ENCODE peak calls at places on chromosomes 4 and X, in four cellular contexts. W, J, C and T are unnamed samples.

GRCh38 chr4:15145709-15146108 is 143.4 kb downstream of the CPEB2 start:
- DNase-seq in C (no peak), W (no peak), J (no peak), T (no peak)

GRCh38 chr4:83125738-83126141 is 11.2 kb upstream of the PLAC8 start:
- DNase-seq in W (no peak), C (no peak), J (no peak), T (no peak)

GRCh38 chr4:110589297-110589696 is 33.6 kb downstream of the PITX2 start:
- DNase-seq in C (no peak), J (no peak), W (no peak), T (no peak)

GRCh38 chrX:136250191-136251041 is 784 bp downstream of the MAP7D3 start:
- DNase-seq in C (no peak), J (no peak), W (peak), T (no peak)

GRCh38 chr4:65865489-65865888 is 195.2 kb upstream of the EPHA5 start:
- DNase-seq in C (no peak), J (peak), W (no peak), T (no peak)

GRCh38 chr4:108172231-108172779 is 3.6 kb upstream of the LEF1 start:
- DNase-seq in W (peak), C (peak), J (no peak), T (no peak)

GRCh38 chr4:89136525-89136924 is 25.2 kb downstream of the TIGD2 start:
- DNase-seq in W (no peak), C (no peak), J (no peak), T (no peak)

GRCh38 chrX:53711446-53711845 is 24.9 kb upstream of the HUWE1 start:
- DNase-seq in J (no peak), W (no peak), C (no peak), T (no peak)

GRCh38 chr4:47493238-47494123 is 8.4 kb downstream of the ATP10D start:
- DNase-seq in W (no peak), J (no peak), C (no peak), T (no peak)

GRCh38 chrX:107483976-107484726 is 34.7 kb downstream of the FRMPD3 start:
- DNase-seq in W (no peak), C (peak), J (peak), T (no peak)

GRCh38 chrX:153731117-153731844 is 6.6 kb downstream of the ABCD1 start:
- DNase-seq in W (no peak), J (no peak), C (no peak), T (no peak)